ENCODE peak calls at places on chromosome 20, in nine cellular contexts. E, G, K, Q, W, H, O, S and X are unnamed samples.

GRCh38 chr20:41497186-41497895 is 120.8 kb downstream of the CHD6 start:
- DNase-seq in W (no peak), O (no peak), S (no peak), Q (no peak), E (no peak), H (no peak), K (no peak), G (peak; percentile 39), X (no peak)

GRCh38 chr20:62030834-62031434 is 34.7 kb downstream of the TAF4 start:
- DNase-seq in G (no peak), O (no peak), Q (peak; percentile 7), H (no peak), W (no peak), S (no peak), E (no peak), K (peak; percentile 64), X (no peak)

GRCh38 chr20:3800878-3801260 is 4.8 kb downstream of the CDC25B start:
- DNase-seq in S (no peak), W (no peak), O (no peak), K (no peak), Q (no peak), G (no peak), H (peak; percentile 47), E (no peak), X (no peak)

GRCh38 chr20:48722002-48722731 is 105.6 kb downstream of the PREX1 start:
- DNase-seq in W (no peak), E (peak; percentile 27), G (peak; percentile 87), O (no peak), H (no peak), K (no peak), S (no peak), Q (no peak), X (no peak)

GRCh38 chr20:5136096-5136495 is 9.3 kb downstream of the CDS2 start:
- DNase-seq in S (no peak), Q (no peak), H (no peak), G (no peak), O (no peak), K (peak; percentile 6), W (no peak), E (no peak), X (no peak)

GRCh38 chr20:33209789-33210188 is 7.4 kb upstream of the BPIFA3 start:
- DNase-seq in H (peak; percentile 70), K (peak; percentile 41), G (peak; percentile 71), O (no peak), W (peak; percentile 70), E (peak; percentile 75), Q (peak; percentile 17), S (peak; percentile 43), X (no peak)

GRCh38 chr20:7085448-7085847 is 318.0 kb downstream of the BMP2 start:
- DNase-seq in Q (no peak), O (no peak), K (no peak), S (no peak), E (no peak), W (no peak), G (peak; percentile 71), H (no peak), X (no peak)

GRCh38 chr20:61544910-61545889 is 293.1 kb downstream of the CDH4 start:
- DNase-seq in S (no peak), H (no peak), G (no peak), O (no peak), E (no peak), W (no peak), Q (no peak), K (no peak), X (no peak)

GRCh38 chr20:50747275-50747674 is 15.9 kb downstream of the PARD6B start:
- DNase-seq in W (no peak), Q (no peak), O (no peak), K (no peak), E (no peak), H (no peak), S (no peak), G (no peak), X (no peak)

GRCh38 chr20:44909872-44910689 is at the start of gene PABPC1L:
- DNase-seq in W (peak; percentile 73), G (peak; percentile 75), E (peak; percentile 76), Q (peak; percentile 73), O (peak; percentile 80), S (peak; percentile 79), K (peak; percentile 66), H (peak; percentile 89), X (peak; percentile 77)

GRCh38 chr20:347640-348484 is 951 bp downstream of the NRSN2 start:
- DNase-seq in S (peak; percentile 75), H (peak; percentile 90), E (peak; percentile 90), W (peak; percentile 98), K (peak; percentile 31), G (peak; percentile 98), Q (no peak), O (peak; percentile 93), X (peak; percentile 94)

GRCh38 chr20:20211274-20211987 is 156.5 kb upstream of the INSM1 start:
- DNase-seq in Q (no peak), O (no peak), K (no peak), H (no peak), G (no peak), W (peak; percentile 23), S (no peak), E (no peak), X (peak; percentile 93)

GRCh38 chr20:38221041-38221589 is 39.4 kb downstream of the KIAA1755 start:
- DNase-seq in G (peak; percentile 68), W (peak; percentile 77), Q (peak; percentile 56), S (peak; percentile 77), K (peak; percentile 34), E (peak; percentile 61), H (peak; percentile 79), O (peak; percentile 56), X (peak; percentile 53)

GRCh38 chr20:25497586-25498279 is 87.6 kb downstream of the NINL start:
- DNase-seq in S (no peak), G (no peak), O (no peak), E (no peak), K (no peak), W (no peak), H (no peak), Q (no peak), X (no peak)

GRCh38 chr20:56358070-56358469 is 704 bp upstream of the FAM210B start:
- DNase-seq in G (no peak), S (no peak), Q (no peak), E (no peak), H (no peak), K (peak; percentile 10), W (peak; percentile 9), O (no peak), X (no peak)

GRCh38 chr20:23289249-23289648 is 61.3 kb upstream of the NXT1 start:
- DNase-seq in E (no peak), O (no peak), H (no peak), Q (no peak), G (no peak), W (no peak), K (no peak), S (no peak), X (no peak)